ENCODE peak calls at places on chromosomes 16 and 17, in seven cellular contexts. F, Y, D, V, B, M and O are unnamed samples. For H3K36me3, the result is how much of the 10 kb centered on the place peaks cover.

GRCh38 chr17:11150946-11151345 is 90.1 kb upstream of the SHISA6 start:
- DNase-seq in B (no peak), F (no peak), Y (no peak), V (no peak), M (no peak), D (no peak), O (no peak)

GRCh38 chr16:89047331-89048086 is 46.1 kb upstream of the ACSF3 start:
- DNase-seq in V (peak), B (no peak), D (peak), Y (no peak), F (no peak), M (no peak), O (no peak)

GRCh38 chr17:57708401-57708800 is 36.7 kb downstream of the CCDC182 start:
- DNase-seq in D (no peak), Y (no peak), B (no peak), V (no peak), M (no peak), F (no peak), O (no peak)

GRCh38 chr16:46845952-46846351 is 15.0 kb upstream of the C16orf87 start:
- DNase-seq in V (no peak), M (no peak), F (no peak), D (no peak), B (no peak), Y (no peak), O (no peak)

GRCh38 chr16:87595712-87596111 is 6.6 kb upstream of the JPH3 start:
- DNase-seq in M (no peak), Y (no peak), V (no peak), B (no peak), F (no peak), D (no peak), O (no peak)

GRCh38 chr17:54864636-54865420 is 35.8 kb upstream of the TOM1L1 start:
- DNase-seq in V (no peak), D (no peak), B (no peak), F (no peak), M (no peak), Y (no peak), O (no peak)

GRCh38 chr17:60231691-60232090 is 81.9 kb downstream of the CA4 start:
- DNase-seq in D (no peak), F (no peak), V (no peak), Y (no peak), M (no peak), B (peak), O (no peak)

GRCh38 chr16:75257886-75258806 is 6.7 kb upstream of the BCAR1 start:
- DNase-seq in F (no peak), V (no peak), B (no peak), D (no peak), M (no peak), Y (peak), O (no peak)

GRCh38 chr17:79922161-79922569 is 82.9 kb upstream of the CBX4 start:
- DNase-seq in F (no peak), V (no peak), Y (no peak), D (peak), M (no peak), B (no peak), O (no peak)

GRCh38 chr16:87369796-87370719 is 13.5 kb downstream of the FBXO31 start:
- DNase-seq in V (peak), Y (no peak), D (peak), F (no peak), B (no peak), M (no peak), O (no peak)

GRCh38 chr17:46818319-46818928 is at the start of gene WNT3:
- DNase-seq in Y (no peak), V (peak), M (no peak), F (no peak), B (no peak), D (no peak), O (no peak)

GRCh38 chr17:60304502-60304901 is 87.4 kb downstream of the USP32 start:
- DNase-seq in F (no peak), D (no peak), B (no peak), V (no peak), Y (no peak), M (no peak), O (no peak)

GRCh38 chr17:28533091-28533670 is 19.2 kb downstream of the UNC119 start:
- DNase-seq in Y (no peak), M (no peak), V (no peak), F (no peak), D (no peak), B (peak), O (no peak)

GRCh38 chr16:13994239-13995106 is 74.5 kb downstream of the ERCC4 start:
- DNase-seq in B (no peak), M (no peak), F (no peak), D (peak), V (no peak), Y (no peak), O (peak)

GRCh38 chr17:49292901-49293300 is 62.3 kb upstream of the PHOSPHO1 start:
- DNase-seq in B (no peak), D (no peak), V (no peak), Y (no peak), M (no peak), F (no peak), O (no peak)

GRCh38 chr16:9680021-9680655 is 502.1 kb downstream of the GRIN2A start:
- DNase-seq in D (no peak), F (no peak), M (no peak), Y (no peak), V (no peak), B (no peak), O (no peak)

GRCh38 chr17:17144061-17144460 is 62.1 kb downstream of the PLD6 start:
- DNase-seq in B (no peak), M (no peak), D (no peak), Y (no peak), F (no peak), V (no peak), O (no peak)
- H3K36me3 ChIP-seq in B (under half), M (half or more), D (half or more), Y (under half), F (under half), V (half or more), O (half or more)

DNA sequence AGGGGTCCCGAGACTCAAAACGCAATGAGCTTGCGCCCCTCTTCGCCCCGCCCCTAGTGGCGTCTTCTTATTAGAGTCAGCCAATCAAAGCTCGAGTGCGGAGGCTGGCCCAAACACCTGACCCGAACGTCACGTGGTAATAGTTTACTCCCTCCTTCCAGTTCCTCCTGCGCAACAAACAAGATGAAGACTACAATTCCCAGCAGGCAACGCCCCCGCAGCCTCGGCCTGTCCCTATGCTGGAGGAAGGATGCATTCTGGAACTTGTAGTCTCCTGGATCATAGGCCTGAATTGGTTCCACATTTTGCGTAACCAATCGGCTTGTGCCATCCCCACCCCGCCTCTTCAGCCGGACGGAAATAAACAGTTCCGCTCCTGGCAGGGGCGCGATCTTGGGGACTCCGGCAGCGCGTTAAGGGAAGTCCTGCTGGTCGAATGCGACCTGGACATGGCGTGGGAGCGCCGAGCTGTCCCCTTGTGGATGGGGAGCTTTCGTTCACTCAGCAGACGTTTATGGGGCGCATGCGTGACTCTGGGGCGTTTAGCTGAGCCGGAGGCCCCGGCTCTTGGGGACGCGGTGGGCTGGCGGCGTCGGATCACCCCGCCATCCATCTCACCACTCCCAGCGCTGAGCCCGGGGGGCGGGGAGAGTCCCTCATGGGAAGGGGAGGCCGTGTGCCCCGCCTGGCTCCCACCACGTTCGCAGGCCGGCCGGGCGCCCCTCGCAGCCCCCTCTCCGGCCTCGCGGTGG is at the start of gene WBP2:
- DNase-seq in D (peak), Y (peak), F (peak), M (peak), B (peak), V (peak), O (peak)
- TF ChIP-seq CTCF in D (peak), Y (peak), F (peak), M (peak), B (peak), V (peak), O (peak)

GRCh38 chr17:43868236-43868994 is 21.4 kb downstream of the CD300LG start:
- DNase-seq in F (no peak), M (no peak), B (no peak), V (no peak), D (no peak), Y (peak), O (no peak)
- H3K36me3 ChIP-seq in F (under half), M (under half), B (under half), V (under half), D (under half), Y (under half), O (under half)

GRCh38 chr17:76539631-76540271 is at the start of gene PRCD:
- DNase-seq in D (peak), V (peak), B (no peak), M (no peak), Y (no peak), F (no peak), O (no peak)
- TF ChIP-seq CTCF in D (no peak), V (no peak), B (no peak), M (no peak), Y (no peak), F (no peak), O (no peak)

GRCh38 chr16:20624882-20625807 is 49.0 kb upstream of the ACSM2B start:
- DNase-seq in B (no peak), Y (no peak), D (no peak), M (no peak), F (no peak), V (no peak), O (no peak)
- H3K36me3 ChIP-seq in B (under half), Y (under half), D (under half), M (under half), F (under half), V (under half), O (under half)

DNA sequence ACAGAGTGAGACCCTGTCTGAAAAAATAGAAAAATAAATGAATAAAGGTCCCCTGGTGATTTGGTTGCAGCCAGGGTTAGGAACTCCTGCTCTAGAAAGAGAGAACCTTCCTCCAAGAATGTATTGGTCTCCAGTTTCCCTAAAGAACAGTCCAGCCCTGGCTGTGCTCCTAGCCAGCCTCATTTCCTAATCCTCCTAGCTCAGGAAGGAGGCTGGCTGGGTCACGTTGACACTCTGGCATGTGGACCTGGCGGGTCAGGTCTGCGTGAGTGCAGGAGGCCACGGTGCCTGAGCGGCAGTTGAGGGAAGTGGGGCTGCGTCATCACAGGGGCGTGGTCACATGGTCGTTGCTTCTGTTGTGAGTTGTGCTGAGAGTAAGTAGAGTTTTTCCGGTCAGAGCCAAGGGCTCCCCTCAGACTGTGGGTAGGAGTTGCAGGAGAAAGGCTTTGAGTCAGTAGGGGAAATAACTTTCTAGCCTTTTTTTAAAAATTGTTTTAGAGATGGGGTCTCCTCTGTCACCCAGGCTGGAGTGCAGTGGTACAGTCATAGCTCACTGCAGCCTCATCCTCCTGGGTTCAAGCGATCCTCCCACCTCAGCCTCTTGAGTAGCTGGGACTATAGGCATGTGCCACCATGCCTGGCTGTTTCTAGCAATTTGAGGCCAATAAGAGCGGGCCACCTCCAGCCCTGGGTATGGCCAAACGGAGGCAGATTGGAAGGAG is 194.0 kb upstream of the CIBAR2 start:
- DNase-seq in M (peak), D (peak), B (peak), Y (peak), F (peak), V (peak), O (peak)
- TF ChIP-seq CTCF in M (no peak), D (no peak), B (no peak), Y (no peak), F (no peak), V (no peak), O (no peak)

GRCh38 chr16:1666316-1666715 is 11.8 kb upstream of the JPT2 start:
- DNase-seq in M (no peak), F (no peak), B (no peak), D (no peak), Y (no peak), V (no peak), O (no peak)
- H3K36me3 ChIP-seq in M (half or more), F (half or more), B (under half), D (half or more), Y (half or more), V (half or more), O (under half)

GRCh38 chr17:44097110-44097810 is 26.2 kb downstream of the HDAC5 start:
- DNase-seq in V (no peak), F (no peak), Y (no peak), D (peak), M (peak), B (no peak), O (no peak)
- TF ChIP-seq CTCF in V (no peak), F (no peak), Y (no peak), D (no peak), M (no peak), B (no peak), O (no peak)

GRCh38 chr17:18254888-18255649 is 3.5 kb downstream of the FLII start:
- DNase-seq in Y (no peak), D (no peak), B (no peak), F (no peak), V (no peak), M (no peak), O (no peak)
- H3K36me3 ChIP-seq in Y (half or more), D (half or more), B (under half), F (under half), V (half or more), M (half or more), O (under half)